ENCODE peak calls at places on chromosomes 1 and 21, in eight cellular contexts. One of them, this sample, is unnamed.

GRCh38 chr1:11384170-11384554 is 94.8 kb upstream of the DISP3 start:
- DNase-seq in fibroblast of lung: no peak
- DNase-seq in BE2C: no peak
- DNase-seq in left ventricle myocardium inferior: no peak
- DNase-seq in heart left ventricle: no peak
- DNase-seq in colonic mucosa: no peak
- DNase-seq in breast epithelium: no peak
- DNase-seq in PC-9: no peak
- DNase-seq in this sample: no peak

GRCh38 chr1:9872430-9873165 is 37.5 kb downstream of the CTNNBIP1 start:
- DNase-seq in fibroblast of lung: peak; percentile 42
- DNase-seq in BE2C: no peak
- DNase-seq in left ventricle myocardium inferior: no peak
- DNase-seq in heart left ventricle: no peak
- DNase-seq in colonic mucosa: no peak
- DNase-seq in breast epithelium: no peak
- DNase-seq in PC-9: no peak
- DNase-seq in this sample: no peak

GRCh38 chr1:89523597-89524368 is 846 bp upstream of the LRRC8B start:
- DNase-seq in fibroblast of lung: peak; percentile 47
- DNase-seq in BE2C: peak; percentile 59
- DNase-seq in left ventricle myocardium inferior: peak; percentile 36
- DNase-seq in heart left ventricle: no peak
- DNase-seq in colonic mucosa: peak; percentile 49
- DNase-seq in breast epithelium: peak; percentile 36
- DNase-seq in PC-9: no peak
- DNase-seq in this sample: peak; percentile 32

GRCh38 chr1:187952446-187952845 is 1123.7 kb downstream of the PLA2G4A start:
- DNase-seq in fibroblast of lung: no peak
- DNase-seq in BE2C: no peak
- DNase-seq in left ventricle myocardium inferior: no peak
- DNase-seq in heart left ventricle: no peak
- DNase-seq in colonic mucosa: no peak
- DNase-seq in breast epithelium: no peak
- DNase-seq in PC-9: no peak
- DNase-seq in this sample: no peak

GRCh38 chr1:68213843-68214242 is 18.5 kb downstream of the WLS start:
- DNase-seq in fibroblast of lung: peak; percentile 76
- DNase-seq in BE2C: peak; percentile 77
- DNase-seq in left ventricle myocardium inferior: peak; percentile 77
- DNase-seq in heart left ventricle: peak; percentile 88
- DNase-seq in colonic mucosa: peak; percentile 73
- DNase-seq in breast epithelium: peak; percentile 78
- DNase-seq in PC-9: no peak
- DNase-seq in this sample: no peak

GRCh38 chr1:8021676-8022266 is 4.3 kb downstream of the ERRFI1 start:
- DNase-seq in fibroblast of lung: peak; percentile 22
- DNase-seq in BE2C: no peak
- DNase-seq in left ventricle myocardium inferior: no peak
- DNase-seq in heart left ventricle: no peak
- DNase-seq in colonic mucosa: no peak
- DNase-seq in breast epithelium: no peak
- DNase-seq in PC-9: no peak
- DNase-seq in this sample: no peak

GRCh38 chr21:31446206-31446900 is 102.3 kb upstream of the TIAM1 start:
- DNase-seq in fibroblast of lung: no peak
- DNase-seq in BE2C: no peak
- DNase-seq in left ventricle myocardium inferior: no peak
- DNase-seq in heart left ventricle: no peak
- DNase-seq in colonic mucosa: no peak
- DNase-seq in breast epithelium: no peak
- DNase-seq in PC-9: no peak
- DNase-seq in this sample: no peak

GRCh38 chr1:42679364-42679983 is 2.7 kb upstream of the YBX1 start:
- DNase-seq in fibroblast of lung: no peak
- DNase-seq in BE2C: no peak
- DNase-seq in left ventricle myocardium inferior: no peak
- DNase-seq in heart left ventricle: no peak
- DNase-seq in colonic mucosa: no peak
- DNase-seq in breast epithelium: no peak
- DNase-seq in PC-9: no peak
- DNase-seq in this sample: no peak

GRCh38 chr1:35768350-35769187 is 1.2 kb downstream of the CLSPN start:
- DNase-seq in fibroblast of lung: peak; percentile 20
- DNase-seq in BE2C: no peak
- DNase-seq in left ventricle myocardium inferior: no peak
- DNase-seq in heart left ventricle: no peak
- DNase-seq in colonic mucosa: no peak
- DNase-seq in breast epithelium: no peak
- DNase-seq in PC-9: no peak
- DNase-seq in this sample: no peak

GRCh38 chr1:16094453-16095158 is 21.2 kb upstream of the FAM131C start:
- DNase-seq in fibroblast of lung: no peak
- DNase-seq in BE2C: no peak
- DNase-seq in left ventricle myocardium inferior: no peak
- DNase-seq in heart left ventricle: no peak
- DNase-seq in colonic mucosa: no peak
- DNase-seq in breast epithelium: no peak
- DNase-seq in PC-9: no peak
- DNase-seq in this sample: no peak

GRCh38 chr1:147630447-147630846 is 39.9 kb downstream of the ACP6 start:
- DNase-seq in fibroblast of lung: no peak
- DNase-seq in BE2C: peak; percentile 33
- DNase-seq in left ventricle myocardium inferior: no peak
- DNase-seq in heart left ventricle: no peak
- DNase-seq in colonic mucosa: no peak
- DNase-seq in breast epithelium: no peak
- DNase-seq in PC-9: no peak
- DNase-seq in this sample: peak; percentile 20

GRCh38 chr21:28160378-28160777 is 832.3 kb downstream of the LTN1 start:
- DNase-seq in fibroblast of lung: no peak
- DNase-seq in BE2C: no peak
- DNase-seq in left ventricle myocardium inferior: no peak
- DNase-seq in heart left ventricle: no peak
- DNase-seq in colonic mucosa: no peak
- DNase-seq in breast epithelium: no peak
- DNase-seq in PC-9: no peak
- DNase-seq in this sample: no peak

GRCh38 chr21:38804617-38805281 is 980 bp upstream of the ETS2 start:
- DNase-seq in fibroblast of lung: peak; percentile 61
- DNase-seq in BE2C: peak; percentile 74
- DNase-seq in left ventricle myocardium inferior: peak; percentile 79
- DNase-seq in heart left ventricle: peak; percentile 83
- DNase-seq in colonic mucosa: peak; percentile 87
- DNase-seq in breast epithelium: peak; percentile 69
- DNase-seq in PC-9: peak; percentile 66
- DNase-seq in this sample: peak; percentile 70

GRCh38 chr1:162389021-162389818 is 7.7 kb downstream of the C1orf226 start:
- DNase-seq in fibroblast of lung: peak; percentile 44
- DNase-seq in BE2C: no peak
- DNase-seq in left ventricle myocardium inferior: no peak
- DNase-seq in heart left ventricle: no peak
- DNase-seq in colonic mucosa: no peak
- DNase-seq in breast epithelium: no peak
- DNase-seq in PC-9: peak; percentile 22
- DNase-seq in this sample: no peak

GRCh38 chr1:91282695-91283420 is 121.8 kb downstream of the HFM1 start:
- DNase-seq in fibroblast of lung: peak; percentile 85
- DNase-seq in BE2C: peak; percentile 39
- DNase-seq in left ventricle myocardium inferior: no peak
- DNase-seq in heart left ventricle: peak; percentile 32
- DNase-seq in colonic mucosa: peak; percentile 55
- DNase-seq in breast epithelium: no peak
- DNase-seq in PC-9: peak; percentile 37
- DNase-seq in this sample: peak; percentile 57

GRCh38 chr1:91281782-91282181 is 122.9 kb downstream of the HFM1 start:
- DNase-seq in fibroblast of lung: no peak
- DNase-seq in BE2C: no peak
- DNase-seq in left ventricle myocardium inferior: no peak
- DNase-seq in heart left ventricle: no peak
- DNase-seq in colonic mucosa: no peak
- DNase-seq in breast epithelium: no peak
- DNase-seq in PC-9: no peak
- DNase-seq in this sample: no peak

GRCh38 chr1:91273875-91274274 is 130.8 kb downstream of the HFM1 start:
- DNase-seq in fibroblast of lung: no peak
- DNase-seq in BE2C: no peak
- DNase-seq in left ventricle myocardium inferior: no peak
- DNase-seq in heart left ventricle: no peak
- DNase-seq in colonic mucosa: no peak
- DNase-seq in breast epithelium: no peak
- DNase-seq in PC-9: no peak
- DNase-seq in this sample: no peak

GRCh38 chr1:91283421-91283726 is 121.3 kb downstream of the HFM1 start:
- DNase-seq in fibroblast of lung: no peak
- DNase-seq in BE2C: no peak
- DNase-seq in left ventricle myocardium inferior: no peak
- DNase-seq in heart left ventricle: no peak
- DNase-seq in colonic mucosa: no peak
- DNase-seq in breast epithelium: no peak
- DNase-seq in PC-9: no peak
- DNase-seq in this sample: no peak

GRCh38 chr1:91278754-91279153 is 125.9 kb downstream of the HFM1 start:
- DNase-seq in fibroblast of lung: peak; percentile 52
- DNase-seq in BE2C: no peak
- DNase-seq in left ventricle myocardium inferior: no peak
- DNase-seq in heart left ventricle: no peak
- DNase-seq in colonic mucosa: no peak
- DNase-seq in breast epithelium: no peak
- DNase-seq in PC-9: no peak
- DNase-seq in this sample: no peak
- TF ChIP-seq CTCF in fibroblast of lung: no peak
- TF ChIP-seq CTCF in BE2C: peak; percentile 13
- TF ChIP-seq CTCF in left ventricle myocardium inferior: peak; percentile 22
- TF ChIP-seq CTCF in heart left ventricle: no peak
- TF ChIP-seq CTCF in colonic mucosa: no peak
- TF ChIP-seq CTCF in breast epithelium: peak; percentile 15
- TF ChIP-seq CTCF in PC-9: peak; percentile 77
- TF ChIP-seq CTCF in this sample: peak; percentile 34

GRCh38 chr1:109639841-109640184 is 16.1 kb upstream of the GSTM4 start:
- DNase-seq in fibroblast of lung: no peak
- DNase-seq in BE2C: no peak
- DNase-seq in left ventricle myocardium inferior: no peak
- DNase-seq in heart left ventricle: no peak
- DNase-seq in colonic mucosa: no peak
- DNase-seq in breast epithelium: no peak
- DNase-seq in PC-9: no peak
- DNase-seq in this sample: no peak
- TF ChIP-seq CTCF in fibroblast of lung: no peak
- TF ChIP-seq CTCF in BE2C: no peak
- TF ChIP-seq CTCF in left ventricle myocardium inferior: no peak
- TF ChIP-seq CTCF in heart left ventricle: no peak
- TF ChIP-seq CTCF in colonic mucosa: no peak
- TF ChIP-seq CTCF in breast epithelium: no peak
- TF ChIP-seq CTCF in PC-9: no peak
- TF ChIP-seq CTCF in this sample: no peak

GRCh38 chr1:94013331-94013925 is 104.2 kb upstream of the GCLM start:
- DNase-seq in fibroblast of lung: no peak
- DNase-seq in BE2C: no peak
- DNase-seq in left ventricle myocardium inferior: peak; percentile 34
- DNase-seq in heart left ventricle: no peak
- DNase-seq in colonic mucosa: no peak
- DNase-seq in breast epithelium: no peak
- DNase-seq in PC-9: no peak
- DNase-seq in this sample: no peak
- TF ChIP-seq CTCF in fibroblast of lung: no peak
- TF ChIP-seq CTCF in BE2C: no peak
- TF ChIP-seq CTCF in left ventricle myocardium inferior: no peak
- TF ChIP-seq CTCF in heart left ventricle: no peak
- TF ChIP-seq CTCF in colonic mucosa: no peak
- TF ChIP-seq CTCF in breast epithelium: no peak
- TF ChIP-seq CTCF in PC-9: no peak
- TF ChIP-seq CTCF in this sample: no peak

DNA sequence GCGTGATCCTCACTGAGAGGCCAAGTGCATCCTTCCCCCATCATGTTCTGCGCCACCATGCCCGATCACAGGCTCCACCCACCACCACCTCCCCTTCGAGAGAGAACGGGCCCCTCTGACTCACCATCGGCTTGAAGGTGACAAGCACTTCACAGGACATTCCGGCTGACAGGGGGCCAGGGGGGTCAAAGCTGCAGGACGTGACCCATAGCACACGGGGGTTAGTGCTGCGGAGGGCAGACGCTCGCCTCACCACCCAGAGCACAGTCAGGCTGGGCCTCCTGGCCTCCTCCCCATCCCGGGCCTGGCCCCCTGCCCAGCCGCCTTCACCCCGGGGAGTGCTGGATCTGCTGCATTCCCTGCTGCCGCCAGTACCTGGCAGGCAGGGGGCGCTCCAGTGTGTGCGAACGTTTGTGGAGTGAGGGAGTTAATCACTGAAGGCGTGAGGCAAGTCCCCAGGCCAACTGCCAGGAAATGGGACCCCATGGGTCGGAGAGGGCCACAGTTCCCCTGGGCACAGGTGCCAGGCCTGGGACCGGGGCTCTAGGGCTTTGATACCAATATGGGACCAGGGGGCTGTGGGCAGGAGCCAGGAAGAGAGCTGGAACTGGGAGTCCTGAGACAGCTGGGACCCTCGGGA is 40.9 kb upstream of the TMEM52 start:
- DNase-seq in fibroblast of lung: peak; percentile 67
- DNase-seq in BE2C: peak; percentile 93
- DNase-seq in left ventricle myocardium inferior: peak; percentile 86
- DNase-seq in heart left ventricle: peak; percentile 86
- DNase-seq in colonic mucosa: peak; percentile 81
- DNase-seq in breast epithelium: peak; percentile 71
- DNase-seq in PC-9: peak; percentile 83
- DNase-seq in this sample: peak; percentile 90
- TF ChIP-seq CTCF in fibroblast of lung: peak; percentile 57
- TF ChIP-seq CTCF in BE2C: peak; percentile 91
- TF ChIP-seq CTCF in left ventricle myocardium inferior: peak; percentile 88
- TF ChIP-seq CTCF in heart left ventricle: peak; percentile 82
- TF ChIP-seq CTCF in colonic mucosa: peak; percentile 67
- TF ChIP-seq CTCF in breast epithelium: peak; percentile 83
- TF ChIP-seq CTCF in PC-9: peak; percentile 91
- TF ChIP-seq CTCF in this sample: peak; percentile 85

GRCh38 chr1:41444246-41444645 is 40.2 kb downstream of the EDN2 start:
- DNase-seq in fibroblast of lung: no peak
- DNase-seq in BE2C: no peak
- DNase-seq in left ventricle myocardium inferior: no peak
- DNase-seq in heart left ventricle: no peak
- DNase-seq in colonic mucosa: no peak
- DNase-seq in breast epithelium: no peak
- DNase-seq in PC-9: no peak
- DNase-seq in this sample: no peak
- TF ChIP-seq CTCF in fibroblast of lung: no peak
- TF ChIP-seq CTCF in BE2C: peak; percentile 42
- TF ChIP-seq CTCF in left ventricle myocardium inferior: peak; percentile 12
- TF ChIP-seq CTCF in heart left ventricle: no peak
- TF ChIP-seq CTCF in colonic mucosa: no peak
- TF ChIP-seq CTCF in breast epithelium: no peak
- TF ChIP-seq CTCF in PC-9: peak; percentile 57
- TF ChIP-seq CTCF in this sample: no peak